ENCODE peak calls at places on chromosome 15, in eight cellular contexts. H is NCI-H2029; U is GM13976; T is GM12864; W is glomerular endothelial cell; I is stimulated activated CD4-positive, alpha-beta T cell treated with anti-CD3 and anti-CD28 coated beads, TNF-alpha, amount 100 ng/mL, for 1 hour; Z is HEK293T; J is GM10248. O is an unnamed sample.

GRCh38 chr15:57726411-57726810 is 19.9 kb downstream of the POLR2M start:
- DNase-seq in H (no peak), U (no peak), T (no peak), W (no peak), I (no peak), Z (no peak), J (no peak), O (no peak)

GRCh38 chr15:68412218-68412617 is 19.7 kb downstream of the ITGA11 start:
- DNase-seq in H (no peak), U (no peak), T (no peak), W (no peak), I (no peak), Z (no peak), J (no peak), O (no peak)

GRCh38 chr15:39535466-39535865 is 45.4 kb upstream of the THBS1 start:
- DNase-seq in H (no peak), U (no peak), T (no peak), W (no peak), I (no peak), Z (no peak), J (no peak), O (no peak)

GRCh38 chr15:92503889-92504288 is 110.2 kb downstream of the ST8SIA2 start:
- DNase-seq in H (no peak), U (no peak), T (no peak), W (no peak), I (no peak), Z (no peak), J (no peak), O (no peak)

GRCh38 chr15:101804941-101805340 is 1.6 kb downstream of the OR4F6 start:
- DNase-seq in H (no peak), U (no peak), T (no peak), W (no peak), I (no peak), Z (no peak), J (no peak), O (no peak)

GRCh38 chr15:62887113-62887570 is 155.4 kb upstream of the TPM1 start:
- DNase-seq in H (no peak), U (no peak), T (no peak), W (no peak), I (no peak), Z (no peak), J (no peak), O (no peak)

GRCh38 chr15:77059761-77060345 is 11.1 kb downstream of the TSPAN3 start:
- DNase-seq in H (no peak), U (peak), T (peak), W (no peak), I (no peak), Z (no peak), J (no peak), O (no peak)

GRCh38 chr15:84689858-84690257 is 26.1 kb downstream of the SEC11A start:
- DNase-seq in H (no peak), U (no peak), T (no peak), W (no peak), I (no peak), Z (no peak), J (no peak), O (no peak)

GRCh38 chr15:61809216-61809615 is 251.0 kb downstream of the VPS13C start:
- DNase-seq in H (no peak), U (no peak), T (no peak), W (no peak), I (no peak), Z (no peak), J (no peak), O (no peak)

GRCh38 chr15:66703540-66703941 is 1.5 kb downstream of the SMAD6 start:
- DNase-seq in H (no peak), U (peak), T (no peak), W (no peak), I (no peak), Z (no peak), J (peak), O (no peak)

GRCh38 chr15:70156781-70157261 is 59.1 kb upstream of the TLE3 start:
- DNase-seq in H (no peak), U (no peak), T (no peak), W (no peak), I (no peak), Z (no peak), J (no peak), O (no peak)

O was measured in stimulated activated CD8-positive, alpha-beta memory T cell treated with anti-CD3 and anti-CD28 coated beads, Interleukin-15, amount 100 ng/mL, for 1 hour.